ENCODE peak calls at places on chromosomes 3 and 15, in four cellular contexts. One of them, this sample, is unnamed.

GRCh38 chr3:69710153-69710977 is 28.9 kb upstream of the MITF start:
- DNase-seq in Peyer's patch: no peak
- DNase-seq in GM10248: no peak
- DNase-seq in HCT116: no peak
- DNase-seq in this sample: no peak

GRCh38 chr3:81426826-81427565 is 334.4 kb downstream of the GBE1 start:
- DNase-seq in Peyer's patch: no peak
- DNase-seq in GM10248: no peak
- DNase-seq in HCT116: no peak
- DNase-seq in this sample: no peak

GRCh38 chr15:63191895-63192603 is 2.6 kb downstream of the RAB8B start:
- DNase-seq in Peyer's patch: no peak
- DNase-seq in GM10248: peak; percentile 62
- DNase-seq in HCT116: no peak
- DNase-seq in this sample: peak; percentile 53

GRCh38 chr3:16377196-16377595 is 112.2 kb downstream of the OXNAD1 start:
- DNase-seq in Peyer's patch: no peak
- DNase-seq in GM10248: no peak
- DNase-seq in HCT116: no peak
- DNase-seq in this sample: peak; percentile 66

GRCh38 chr15:68003297-68003696 is 50.8 kb upstream of the PIAS1 start:
- DNase-seq in Peyer's patch: no peak
- DNase-seq in GM10248: no peak
- DNase-seq in HCT116: no peak
- DNase-seq in this sample: no peak

GRCh38 chr3:74009961-74010859 is 385.5 kb upstream of the PDZRN3 start:
- DNase-seq in Peyer's patch: no peak
- DNase-seq in GM10248: no peak
- DNase-seq in HCT116: no peak
- DNase-seq in this sample: no peak

GRCh38 chr3:69199942-69200341 is 77.5 kb upstream of the LMOD3 start:
- DNase-seq in Peyer's patch: no peak
- DNase-seq in GM10248: no peak
- DNase-seq in HCT116: no peak
- DNase-seq in this sample: no peak

GRCh38 chr3:43005253-43005652 is 26.1 kb downstream of the GASK1A start:
- DNase-seq in Peyer's patch: no peak
- DNase-seq in GM10248: no peak
- DNase-seq in HCT116: no peak
- DNase-seq in this sample: no peak

GRCh38 chr15:63189955-63190691 is 717 bp downstream of the RAB8B start:
- DNase-seq in Peyer's patch: no peak
- DNase-seq in GM10248: no peak
- DNase-seq in HCT116: no peak
- DNase-seq in this sample: no peak

GRCh38 chr3:185880600-185880999 is 55.8 kb upstream of the IGF2BP2 start:
- DNase-seq in Peyer's patch: no peak
- DNase-seq in GM10248: no peak
- DNase-seq in HCT116: no peak
- DNase-seq in this sample: no peak

GRCh38 chr15:76299786-76300185 is 11.5 kb downstream of the ETFA start:
- DNase-seq in Peyer's patch: no peak
- DNase-seq in GM10248: no peak
- DNase-seq in HCT116: no peak
- DNase-seq in this sample: no peak

GRCh38 chr3:171192176-171192854 is 165.8 kb upstream of the SLC2A2 start:
- DNase-seq in Peyer's patch: no peak
- DNase-seq in GM10248: no peak
- DNase-seq in HCT116: peak; percentile 92
- DNase-seq in this sample: no peak

GRCh38 chr3:185976977-185977678 is 39.3 kb upstream of the TRA2B start:
- DNase-seq in Peyer's patch: peak; percentile 83
- DNase-seq in GM10248: peak; percentile 79
- DNase-seq in HCT116: peak; percentile 57
- DNase-seq in this sample: peak; percentile 85

GRCh38 chr3:39101022-39101689 is 6.3 kb downstream of the GORASP1 start:
- DNase-seq in Peyer's patch: no peak
- DNase-seq in GM10248: peak; percentile 79
- DNase-seq in HCT116: no peak
- DNase-seq in this sample: peak; percentile 57

GRCh38 chr3:186530415-186530814 is 13.8 kb downstream of the CRYGS start:
- DNase-seq in Peyer's patch: no peak
- DNase-seq in GM10248: no peak
- DNase-seq in HCT116: no peak
- DNase-seq in this sample: no peak

GRCh38 chr3:188524057-188524456 is 370.1 kb downstream of the LPP start:
- DNase-seq in Peyer's patch: no peak
- DNase-seq in GM10248: no peak
- DNase-seq in HCT116: no peak
- DNase-seq in this sample: no peak

GRCh38 chr3:146967786-146968185 is 362.6 kb upstream of the PLSCR5 start:
- DNase-seq in Peyer's patch: no peak
- DNase-seq in GM10248: no peak
- DNase-seq in HCT116: no peak
- DNase-seq in this sample: no peak

GRCh38 chr3:98536456-98537017 is 4.8 kb downstream of the GPR15 start:
- DNase-seq in Peyer's patch: no peak
- DNase-seq in GM10248: peak; percentile 49
- DNase-seq in HCT116: no peak
- DNase-seq in this sample: no peak

GRCh38 chr3:47781326-47781684 is 388 bp downstream of the SMARCC1 start:
- DNase-seq in Peyer's patch: peak; percentile 82
- DNase-seq in GM10248: peak; percentile 72
- DNase-seq in HCT116: no peak
- DNase-seq in this sample: peak; percentile 63

GRCh38 chr3:24137354-24137753 is 192.3 kb downstream of the NR1D2 start:
- DNase-seq in Peyer's patch: no peak
- DNase-seq in GM10248: no peak
- DNase-seq in HCT116: no peak
- DNase-seq in this sample: no peak

GRCh38 chr3:196016485-196016884 is 65.4 kb downstream of the TFRC start:
- DNase-seq in Peyer's patch: no peak
- DNase-seq in GM10248: no peak
- DNase-seq in HCT116: no peak
- DNase-seq in this sample: no peak

GRCh38 chr3:7720649-7721048 is 781.0 kb upstream of the LMCD1 start:
- DNase-seq in Peyer's patch: no peak
- DNase-seq in GM10248: no peak
- DNase-seq in HCT116: no peak
- DNase-seq in this sample: no peak

GRCh38 chr3:194141415-194142155 is 5.6 kb downstream of the HES1 start:
- DNase-seq in Peyer's patch: peak; percentile 89
- DNase-seq in GM10248: peak; percentile 81
- DNase-seq in HCT116: peak; percentile 82
- DNase-seq in this sample: peak; percentile 30

GRCh38 chr15:31440754-31441298 is 114.2 kb downstream of the KLF13 start:
- DNase-seq in Peyer's patch: peak; percentile 70
- DNase-seq in GM10248: peak; percentile 46
- DNase-seq in HCT116: no peak
- DNase-seq in this sample: no peak

GRCh38 chr15:73685561-73685960 is 1.4 kb downstream of the CD276 start:
- DNase-seq in Peyer's patch: no peak
- DNase-seq in GM10248: no peak
- DNase-seq in HCT116: no peak
- DNase-seq in this sample: no peak

GRCh38 chr15:73688455-73688854 is 4.3 kb downstream of the CD276 start:
- DNase-seq in Peyer's patch: no peak
- DNase-seq in GM10248: no peak
- DNase-seq in HCT116: no peak
- DNase-seq in this sample: no peak

GRCh38 chr15:73685981-73686380 is 1.8 kb downstream of the CD276 start:
- DNase-seq in Peyer's patch: no peak
- DNase-seq in GM10248: no peak
- DNase-seq in HCT116: no peak
- DNase-seq in this sample: no peak

GRCh38 chr15:73683624-73684536 is at the start of gene CD276:
- DNase-seq in Peyer's patch: peak; percentile 81
- DNase-seq in GM10248: peak; percentile 78
- DNase-seq in HCT116: peak; percentile 45
- DNase-seq in this sample: no peak

GRCh38 chr15:73686781-73687256 is 2.6 kb downstream of the CD276 start:
- DNase-seq in Peyer's patch: no peak
- DNase-seq in GM10248: no peak
- DNase-seq in HCT116: no peak
- DNase-seq in this sample: no peak
- TF ChIP-seq CTCF in Peyer's patch: no peak
- TF ChIP-seq CTCF in GM10248: no peak
- TF ChIP-seq CTCF in HCT116: no peak
- TF ChIP-seq CTCF in this sample: no peak

GRCh38 chr3:45055032-45055410 is 28.9 kb downstream of the CLEC3B start:
- DNase-seq in Peyer's patch: no peak
- DNase-seq in GM10248: no peak
- DNase-seq in HCT116: no peak
- DNase-seq in this sample: no peak

GRCh38 chr3:45054196-45054857 is 28.2 kb downstream of the CLEC3B start:
- DNase-seq in Peyer's patch: no peak
- DNase-seq in GM10248: no peak
- DNase-seq in HCT116: no peak
- DNase-seq in this sample: no peak

GRCh38 chr3:45056608-45057301 is 30.7 kb downstream of the CLEC3B start:
- DNase-seq in Peyer's patch: no peak
- DNase-seq in GM10248: no peak
- DNase-seq in HCT116: no peak
- DNase-seq in this sample: no peak

GRCh38 chr3:45057557-45057956 is 31.5 kb downstream of the CLEC3B start:
- DNase-seq in Peyer's patch: no peak
- DNase-seq in GM10248: no peak
- DNase-seq in HCT116: no peak
- DNase-seq in this sample: no peak

DNA sequence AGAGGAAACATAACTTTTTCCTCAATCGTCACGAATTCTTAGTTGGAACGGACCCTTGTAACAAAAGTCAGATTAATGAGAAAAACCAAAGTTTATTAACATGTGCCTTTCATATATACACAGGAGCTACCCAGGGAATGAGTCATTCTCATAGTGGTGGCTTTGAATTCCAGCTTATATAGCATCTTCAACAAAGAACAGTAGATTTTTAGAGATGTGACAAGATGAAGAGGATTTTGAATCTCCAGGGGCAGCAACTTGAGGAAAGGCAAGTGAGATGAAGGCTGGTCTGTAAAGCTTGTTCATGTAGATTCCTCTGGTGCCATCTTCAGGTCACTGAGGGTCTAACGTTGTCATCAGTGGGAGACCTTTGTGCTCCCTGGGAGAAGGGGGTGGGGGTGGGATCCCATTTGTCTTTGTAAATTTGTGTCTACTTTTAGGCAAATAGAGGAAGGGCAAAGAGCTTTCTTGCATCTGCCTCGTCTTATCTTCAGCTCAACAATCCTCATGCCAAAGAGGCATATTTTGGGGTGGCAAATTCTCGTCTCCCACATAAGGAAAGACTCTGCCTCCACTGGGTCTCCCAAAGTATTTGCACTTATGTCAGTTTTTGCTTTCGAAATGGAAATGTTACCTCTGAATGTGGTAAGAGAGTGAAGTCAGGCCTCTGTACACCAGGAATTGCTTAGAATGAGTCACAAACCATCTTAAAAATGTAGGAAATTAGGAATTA is 29.5 kb downstream of the CLEC3B start:
- DNase-seq in Peyer's patch: no peak
- DNase-seq in GM10248: peak; percentile 34
- DNase-seq in HCT116: no peak
- DNase-seq in this sample: no peak
- TF ChIP-seq CTCF in Peyer's patch: no peak
- TF ChIP-seq CTCF in GM10248: peak; percentile 34
- TF ChIP-seq CTCF in HCT116: peak; percentile 6
- TF ChIP-seq CTCF in this sample: no peak

GRCh38 chr3:53845103-53845880 is 927 bp downstream of the CHDH start:
- DNase-seq in Peyer's patch: peak; percentile 64
- DNase-seq in GM10248: peak; percentile 64
- DNase-seq in HCT116: peak; percentile 49
- DNase-seq in this sample: no peak
- TF ChIP-seq CTCF in Peyer's patch: no peak
- TF ChIP-seq CTCF in GM10248: peak; percentile 3
- TF ChIP-seq CTCF in HCT116: no peak
- TF ChIP-seq CTCF in this sample: no peak

GRCh38 chr3:184135149-184135910 is at the start of gene EIF2B5:
- DNase-seq in Peyer's patch: peak; percentile 88
- DNase-seq in GM10248: peak; percentile 92
- DNase-seq in HCT116: peak; percentile 89
- DNase-seq in this sample: peak; percentile 90
- TF ChIP-seq CTCF in Peyer's patch: no peak
- TF ChIP-seq CTCF in GM10248: peak; percentile 31
- TF ChIP-seq CTCF in HCT116: no peak
- TF ChIP-seq CTCF in this sample: no peak

GRCh38 chr3:190513409-190514162 is at the start of gene IL1RAP:
- DNase-seq in Peyer's patch: peak; percentile 94
- DNase-seq in GM10248: peak; percentile 93
- DNase-seq in HCT116: peak; percentile 66
- DNase-seq in this sample: peak; percentile 65
- TF ChIP-seq CTCF in Peyer's patch: peak; percentile 79
- TF ChIP-seq CTCF in GM10248: peak; percentile 53
- TF ChIP-seq CTCF in HCT116: peak; percentile 13
- TF ChIP-seq CTCF in this sample: peak; percentile 19